ENCODE peak calls at places on chromosomes 3 and 15, in seven cellular contexts. One of them, this sample, is unnamed.

GRCh38 chr3:134008630-134009156 is 21.0 kb downstream of the SLCO2A1 start:
- DNase-seq in retinal pigment epithelial cell: no peak
- DNase-seq in choroid plexus epithelial cell: peak
- DNase-seq in Peyer's patch: no peak
- DNase-seq in tibial nerve: no peak
- DNase-seq in heart left ventricle: no peak
- DNase-seq in heart right ventricle: no peak
- DNase-seq in this sample: peak

GRCh38 chr3:69231929-69232437 is 109.6 kb upstream of the LMOD3 start:
- DNase-seq in choroid plexus epithelial cell: peak
- DNase-seq in retinal pigment epithelial cell: peak
- DNase-seq in Peyer's patch: no peak
- DNase-seq in heart right ventricle: no peak
- DNase-seq in tibial nerve: no peak
- DNase-seq in heart left ventricle: no peak
- DNase-seq in this sample: no peak

GRCh38 chr3:86711634-86712033 is 279.3 kb downstream of the VGLL3 start:
- DNase-seq in choroid plexus epithelial cell: no peak
- DNase-seq in heart left ventricle: no peak
- DNase-seq in Peyer's patch: no peak
- DNase-seq in retinal pigment epithelial cell: no peak
- DNase-seq in tibial nerve: no peak
- DNase-seq in heart right ventricle: no peak
- DNase-seq in this sample: no peak

GRCh38 chr3:121852256-121852655 is 17.2 kb downstream of the EAF2 start:
- DNase-seq in heart left ventricle: no peak
- DNase-seq in retinal pigment epithelial cell: no peak
- DNase-seq in Peyer's patch: no peak
- DNase-seq in choroid plexus epithelial cell: no peak
- DNase-seq in heart right ventricle: no peak
- DNase-seq in tibial nerve: no peak
- DNase-seq in this sample: no peak

GRCh38 chr3:102460579-102460978 is 25.8 kb downstream of the ZPLD1 start:
- DNase-seq in heart left ventricle: no peak
- DNase-seq in choroid plexus epithelial cell: no peak
- DNase-seq in Peyer's patch: no peak
- DNase-seq in retinal pigment epithelial cell: no peak
- DNase-seq in tibial nerve: no peak
- DNase-seq in heart right ventricle: no peak
- DNase-seq in this sample: no peak

GRCh38 chr3:98821072-98821471 is 57.9 kb downstream of the ST3GAL6 start:
- DNase-seq in choroid plexus epithelial cell: no peak
- DNase-seq in retinal pigment epithelial cell: no peak
- DNase-seq in tibial nerve: no peak
- DNase-seq in heart right ventricle: no peak
- DNase-seq in heart left ventricle: no peak
- DNase-seq in Peyer's patch: no peak
- DNase-seq in this sample: no peak

GRCh38 chr15:39595621-39596221 is 14.8 kb downstream of the THBS1 start:
- DNase-seq in tibial nerve: no peak
- DNase-seq in retinal pigment epithelial cell: no peak
- DNase-seq in heart left ventricle: no peak
- DNase-seq in choroid plexus epithelial cell: no peak
- DNase-seq in Peyer's patch: no peak
- DNase-seq in heart right ventricle: no peak
- DNase-seq in this sample: no peak

GRCh38 chr3:61914277-61914676 is 352.9 kb downstream of the PTPRG start:
- DNase-seq in heart right ventricle: no peak
- DNase-seq in choroid plexus epithelial cell: no peak
- DNase-seq in heart left ventricle: no peak
- DNase-seq in retinal pigment epithelial cell: no peak
- DNase-seq in Peyer's patch: no peak
- DNase-seq in tibial nerve: no peak
- DNase-seq in this sample: no peak

GRCh38 chr3:36393563-36393962 is 13.3 kb downstream of the STAC start:
- DNase-seq in tibial nerve: no peak
- DNase-seq in heart right ventricle: no peak
- DNase-seq in Peyer's patch: no peak
- DNase-seq in choroid plexus epithelial cell: peak
- DNase-seq in heart left ventricle: no peak
- DNase-seq in retinal pigment epithelial cell: no peak
- DNase-seq in this sample: peak

GRCh38 chr15:99228120-99228770 is 21.1 kb downstream of the TTC23 start:
- DNase-seq in heart right ventricle: no peak
- DNase-seq in retinal pigment epithelial cell: no peak
- DNase-seq in choroid plexus epithelial cell: no peak
- DNase-seq in heart left ventricle: no peak
- DNase-seq in Peyer's patch: no peak
- DNase-seq in tibial nerve: no peak
- DNase-seq in this sample: no peak

GRCh38 chr3:48415251-48415953 is 14.5 kb downstream of the PLXNB1 start:
- DNase-seq in choroid plexus epithelial cell: no peak
- DNase-seq in Peyer's patch: no peak
- DNase-seq in heart right ventricle: no peak
- DNase-seq in retinal pigment epithelial cell: no peak
- DNase-seq in heart left ventricle: no peak
- DNase-seq in tibial nerve: no peak
- DNase-seq in this sample: no peak

GRCh38 chr3:193553606-193554005 is 1.1 kb downstream of the ATP13A4 start:
- DNase-seq in heart right ventricle: no peak
- DNase-seq in Peyer's patch: no peak
- DNase-seq in heart left ventricle: no peak
- DNase-seq in retinal pigment epithelial cell: peak
- DNase-seq in tibial nerve: no peak
- DNase-seq in choroid plexus epithelial cell: no peak
- DNase-seq in this sample: no peak

GRCh38 chr3:122247825-122248185 is 64.3 kb downstream of the CASR start:
- DNase-seq in Peyer's patch: peak
- DNase-seq in heart right ventricle: no peak
- DNase-seq in tibial nerve: no peak
- DNase-seq in choroid plexus epithelial cell: no peak
- DNase-seq in retinal pigment epithelial cell: no peak
- DNase-seq in heart left ventricle: no peak
- DNase-seq in this sample: peak

GRCh38 chr3:149224736-149225594 is 3.3 kb upstream of the CP start:
- DNase-seq in choroid plexus epithelial cell: peak
- DNase-seq in Peyer's patch: no peak
- DNase-seq in tibial nerve: no peak
- DNase-seq in heart right ventricle: no peak
- DNase-seq in retinal pigment epithelial cell: no peak
- DNase-seq in heart left ventricle: no peak
- DNase-seq in this sample: peak

GRCh38 chr15:77568960-77569646 is 63.6 kb downstream of the LINGO1 start:
- DNase-seq in heart right ventricle: no peak
- DNase-seq in tibial nerve: peak
- DNase-seq in heart left ventricle: no peak
- DNase-seq in Peyer's patch: no peak
- DNase-seq in choroid plexus epithelial cell: peak
- DNase-seq in retinal pigment epithelial cell: no peak
- DNase-seq in this sample: no peak

GRCh38 chr15:60772395-60773120 is 293.6 kb upstream of the ICE2 start:
- DNase-seq in choroid plexus epithelial cell: no peak
- DNase-seq in heart left ventricle: no peak
- DNase-seq in tibial nerve: no peak
- DNase-seq in heart right ventricle: no peak
- DNase-seq in Peyer's patch: no peak
- DNase-seq in retinal pigment epithelial cell: peak
- DNase-seq in this sample: no peak

GRCh38 chr3:160486459-160486869 is 36.9 kb upstream of the TRIM59 start:
- DNase-seq in heart right ventricle: no peak
- DNase-seq in choroid plexus epithelial cell: peak
- DNase-seq in heart left ventricle: no peak
- DNase-seq in tibial nerve: no peak
- DNase-seq in Peyer's patch: no peak
- DNase-seq in retinal pigment epithelial cell: peak
- DNase-seq in this sample: no peak
- TF ChIP-seq CTCF in heart right ventricle: peak
- TF ChIP-seq CTCF in choroid plexus epithelial cell: peak
- TF ChIP-seq CTCF in heart left ventricle: peak
- TF ChIP-seq CTCF in tibial nerve: peak
- TF ChIP-seq CTCF in Peyer's patch: peak
- TF ChIP-seq CTCF in retinal pigment epithelial cell: peak
- TF ChIP-seq CTCF in this sample: peak

DNA sequence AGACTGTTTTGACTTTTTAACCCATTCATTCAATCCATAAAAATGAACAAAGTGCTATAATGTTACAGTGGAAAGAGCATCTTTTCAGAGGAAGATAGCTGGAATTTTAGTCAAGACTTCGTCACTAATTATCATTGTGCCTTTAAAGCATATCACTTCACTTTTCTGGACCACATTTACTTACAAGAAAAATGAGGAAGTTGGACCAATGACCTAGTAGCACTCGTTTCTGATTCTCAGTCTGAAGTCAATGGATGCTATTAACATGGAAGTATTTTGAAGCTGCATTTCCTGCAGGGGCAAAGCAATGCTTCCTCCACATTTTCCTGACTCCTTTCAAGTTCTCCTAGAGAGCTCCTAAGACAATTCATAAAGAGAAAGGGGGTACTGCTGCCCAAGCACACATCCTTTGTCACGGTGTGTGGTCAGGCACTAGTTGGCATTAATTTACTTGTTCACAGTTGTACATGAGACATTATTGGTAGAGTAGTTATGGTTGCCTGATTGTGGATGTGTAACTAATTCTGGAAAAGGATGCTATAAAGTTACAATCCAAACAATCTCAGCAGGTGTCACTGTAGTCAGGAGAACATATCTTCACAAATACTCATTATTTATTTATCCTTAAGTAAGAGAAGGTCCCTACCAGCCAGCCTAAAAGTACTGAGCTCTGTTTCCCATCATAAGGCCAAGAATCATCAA is 1049.0 kb downstream of the FHIT start:
- DNase-seq in tibial nerve: no peak
- DNase-seq in heart left ventricle: no peak
- DNase-seq in choroid plexus epithelial cell: peak
- DNase-seq in Peyer's patch: no peak
- DNase-seq in heart right ventricle: no peak
- DNase-seq in retinal pigment epithelial cell: no peak
- DNase-seq in this sample: no peak
- H3K4me3 ChIP-seq in tibial nerve: no peak
- H3K4me3 ChIP-seq in heart left ventricle: no peak
- H3K4me3 ChIP-seq in choroid plexus epithelial cell: no peak
- H3K4me3 ChIP-seq in Peyer's patch: no peak
- H3K4me3 ChIP-seq in heart right ventricle: no peak
- H3K4me3 ChIP-seq in retinal pigment epithelial cell: no peak
- H3K4me3 ChIP-seq in this sample: no peak

GRCh38 chr15:78947506-78947905 is 2.7 kb upstream of the CTSH start:
- DNase-seq in tibial nerve: no peak
- DNase-seq in retinal pigment epithelial cell: no peak
- DNase-seq in heart right ventricle: no peak
- DNase-seq in heart left ventricle: no peak
- DNase-seq in choroid plexus epithelial cell: no peak
- DNase-seq in Peyer's patch: no peak
- DNase-seq in this sample: no peak
- TF ChIP-seq CTCF in tibial nerve: no peak
- TF ChIP-seq CTCF in retinal pigment epithelial cell: no peak
- TF ChIP-seq CTCF in heart right ventricle: no peak
- TF ChIP-seq CTCF in heart left ventricle: no peak
- TF ChIP-seq CTCF in choroid plexus epithelial cell: no peak
- TF ChIP-seq CTCF in Peyer's patch: no peak
- TF ChIP-seq CTCF in this sample: no peak

GRCh38 chr15:68271854-68272471 is 5.6 kb upstream of the FEM1B start:
- DNase-seq in tibial nerve: no peak
- DNase-seq in Peyer's patch: no peak
- DNase-seq in retinal pigment epithelial cell: no peak
- DNase-seq in choroid plexus epithelial cell: peak
- DNase-seq in heart right ventricle: peak
- DNase-seq in heart left ventricle: no peak
- DNase-seq in this sample: no peak
- H3K4me3 ChIP-seq in tibial nerve: no peak
- H3K4me3 ChIP-seq in Peyer's patch: no peak
- H3K4me3 ChIP-seq in retinal pigment epithelial cell: no peak
- H3K4me3 ChIP-seq in choroid plexus epithelial cell: no peak
- H3K4me3 ChIP-seq in heart right ventricle: no peak
- H3K4me3 ChIP-seq in heart left ventricle: no peak
- H3K4me3 ChIP-seq in this sample: no peak

GRCh38 chr3:52277972-52278509 is 408 bp downstream of the WDR82 start:
- DNase-seq in tibial nerve: no peak
- DNase-seq in heart left ventricle: no peak
- DNase-seq in retinal pigment epithelial cell: no peak
- DNase-seq in choroid plexus epithelial cell: peak
- DNase-seq in heart right ventricle: no peak
- DNase-seq in Peyer's patch: peak
- DNase-seq in this sample: no peak
- TF ChIP-seq CTCF in tibial nerve: peak
- TF ChIP-seq CTCF in heart left ventricle: peak
- TF ChIP-seq CTCF in retinal pigment epithelial cell: peak
- TF ChIP-seq CTCF in choroid plexus epithelial cell: peak
- TF ChIP-seq CTCF in heart right ventricle: peak
- TF ChIP-seq CTCF in Peyer's patch: peak
- TF ChIP-seq CTCF in this sample: peak

GRCh38 chr3:53073553-53074365 is 27.9 kb upstream of the SFMBT1 start:
- DNase-seq in choroid plexus epithelial cell: no peak
- DNase-seq in retinal pigment epithelial cell: no peak
- DNase-seq in tibial nerve: no peak
- DNase-seq in Peyer's patch: no peak
- DNase-seq in heart left ventricle: no peak
- DNase-seq in heart right ventricle: no peak
- DNase-seq in this sample: no peak
- H3K4me3 ChIP-seq in choroid plexus epithelial cell: peak
- H3K4me3 ChIP-seq in retinal pigment epithelial cell: no peak
- H3K4me3 ChIP-seq in tibial nerve: peak
- H3K4me3 ChIP-seq in Peyer's patch: no peak
- H3K4me3 ChIP-seq in heart left ventricle: no peak
- H3K4me3 ChIP-seq in heart right ventricle: peak
- H3K4me3 ChIP-seq in this sample: peak